ENCODE peak calls at places on chromosomes 5 and 9, in seven cellular contexts. J, U, G, H, K, P and O are unnamed samples.

GRCh38 chr9:20529837-20530236 is 92.5 kb downstream of the MLLT3 start:
- DNase-seq in J (no peak), G (no peak), U (no peak), K (no peak), P (no peak), H (no peak), O (no peak)

GRCh38 chr9:89945133-89945532 is 340.3 kb downstream of the GADD45G start:
- DNase-seq in K (no peak), J (no peak), U (no peak), G (no peak), P (no peak), H (no peak), O (no peak)

GRCh38 chr5:167770461-167770860 is 521.0 kb upstream of the WWC1 start:
- DNase-seq in J (no peak), K (no peak), P (peak), U (no peak), G (no peak), H (no peak), O (peak)

GRCh38 chr5:6712136-6712581 is 1.1 kb upstream of the TENT4A start:
- DNase-seq in U (peak), P (peak), G (no peak), J (peak), H (peak), K (peak), O (peak)

GRCh38 chr5:4785971-4786370 is 354.2 kb upstream of the ADAMTS16 start:
- DNase-seq in K (no peak), G (no peak), H (no peak), U (no peak), P (no peak), J (no peak), O (no peak)

GRCh38 chr5:138339086-138339456 is 1.0 kb downstream of the FAM53C start:
- DNase-seq in J (no peak), U (no peak), G (no peak), P (peak), K (no peak), H (no peak), O (peak)

GRCh38 chr5:136840601-136841000 is 475.3 kb upstream of the TRPC7 start:
- DNase-seq in H (no peak), K (no peak), P (no peak), U (no peak), G (no peak), J (no peak), O (no peak)

GRCh38 chr5:117657591-117657990 is 1083.0 kb upstream of the SEMA6A start:
- DNase-seq in G (no peak), J (no peak), H (no peak), P (no peak), U (no peak), K (no peak), O (no peak)

GRCh38 chr9:97710356-97711222 is 13.4 kb upstream of the XPA start:
- DNase-seq in H (peak), G (peak), K (no peak), U (peak), P (peak), J (peak), O (peak)

GRCh38 chr5:127696688-127697087 is 6.5 kb upstream of the CCDC192 start:
- DNase-seq in G (no peak), P (peak), H (no peak), K (no peak), J (no peak), U (no peak), O (peak)

GRCh38 chr9:132002827-132003704 is 76.6 kb downstream of the MED27 start:
- DNase-seq in J (no peak), H (no peak), K (no peak), G (no peak), P (no peak), U (no peak), O (no peak)

GRCh38 chr5:9174446-9174845 is 371.4 kb downstream of the SEMA5A start:
- DNase-seq in G (no peak), U (no peak), P (no peak), J (no peak), H (no peak), K (no peak), O (peak)

GRCh38 chr5:113038714-113039113 is 62.1 kb downstream of the DCP2 start:
- DNase-seq in K (peak), P (peak), U (no peak), J (peak), H (no peak), G (peak), O (peak)

GRCh38 chr9:120909904-120910303 is 16.7 kb downstream of the TRAF1 start:
- DNase-seq in J (peak), U (no peak), G (peak), H (no peak), P (no peak), K (no peak), O (no peak)

GRCh38 chr5:136375920-136376319 is 10.6 kb upstream of the TRPC7 start:
- DNase-seq in H (no peak), K (no peak), G (no peak), J (no peak), U (no peak), P (no peak), O (no peak)

GRCh38 chr9:127873886-127874285 is 3.6 kb downstream of the AK1 start:
- DNase-seq in H (no peak), J (peak), U (no peak), K (peak), P (peak), G (peak), O (peak)

GRCh38 chr5:109779036-109779735 is 89.5 kb downstream of the MAN2A1 start:
- DNase-seq in P (peak), G (no peak), H (no peak), U (no peak), J (no peak), K (no peak), O (no peak)

GRCh38 chr5:42912184-42912766 is 100.6 kb upstream of the SELENOP start:
- DNase-seq in U (peak), H (no peak), P (peak), J (peak), K (no peak), G (peak), O (peak)

GRCh38 chr9:36798350-36799065 is 225.8 kb downstream of the MELK start:
- DNase-seq in U (peak), H (no peak), G (peak), K (no peak), P (no peak), J (no peak), O (no peak)

DNA sequence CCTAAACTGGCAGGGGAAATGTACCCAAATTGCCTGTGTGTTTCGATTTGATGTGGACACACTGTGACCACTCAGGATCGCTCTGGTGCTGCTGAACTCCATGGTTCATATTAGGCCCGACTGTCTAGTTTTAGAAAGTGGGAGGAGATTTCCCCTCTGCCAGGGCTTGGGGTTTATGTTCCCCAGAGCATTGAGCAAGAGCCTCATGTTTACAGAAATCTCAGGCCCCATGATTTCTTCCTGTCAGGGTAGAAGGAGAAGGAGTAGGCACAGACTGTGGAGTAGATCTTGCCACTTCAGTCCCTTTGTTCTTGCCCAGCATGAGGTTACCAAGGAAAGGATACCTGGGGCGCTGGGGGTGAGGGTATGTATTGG is 40.8 kb upstream of the GLRX start:
- DNase-seq in K (no peak), H (no peak), G (no peak), P (peak), U (no peak), J (no peak), O (peak)
- H3K27ac ChIP-seq in K (no peak), H (no peak), G (no peak), P (peak), U (peak), J (peak), O (peak)

DNA sequence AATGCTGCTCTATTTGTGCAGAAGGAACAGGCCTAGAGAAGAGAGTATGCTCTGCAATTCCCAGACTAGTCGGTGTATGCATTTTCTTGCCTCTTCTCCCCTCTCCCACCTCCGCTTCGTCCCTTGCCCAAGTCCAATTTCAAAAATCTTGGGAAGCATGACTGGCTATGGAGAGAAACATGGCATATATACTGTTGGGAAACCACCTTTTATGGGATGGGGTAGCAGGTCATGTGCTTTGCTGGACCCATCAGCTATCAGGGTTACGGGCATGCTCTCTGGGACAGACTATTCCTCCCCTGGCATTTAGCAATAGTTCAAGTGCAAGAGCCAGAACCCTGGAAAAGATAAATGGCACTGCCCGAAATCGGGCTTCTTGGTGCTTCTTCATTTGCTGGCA is 12.0 kb downstream of the ISL1 start:
- DNase-seq in P (no peak), U (no peak), K (no peak), H (no peak), J (no peak), G (no peak), O (no peak)
- H3K27ac ChIP-seq in P (no peak), U (no peak), K (no peak), H (no peak), J (no peak), G (no peak), O (no peak)

GRCh38 chr9:124870723-124871122 is 8.8 kb downstream of the ARPC5L start:
- DNase-seq in K (no peak), G (no peak), P (no peak), J (no peak), H (no peak), U (no peak), O (no peak)
- H3K27ac ChIP-seq in K (no peak), G (peak), P (peak), J (peak), H (no peak), U (peak), O (peak)

DNA sequence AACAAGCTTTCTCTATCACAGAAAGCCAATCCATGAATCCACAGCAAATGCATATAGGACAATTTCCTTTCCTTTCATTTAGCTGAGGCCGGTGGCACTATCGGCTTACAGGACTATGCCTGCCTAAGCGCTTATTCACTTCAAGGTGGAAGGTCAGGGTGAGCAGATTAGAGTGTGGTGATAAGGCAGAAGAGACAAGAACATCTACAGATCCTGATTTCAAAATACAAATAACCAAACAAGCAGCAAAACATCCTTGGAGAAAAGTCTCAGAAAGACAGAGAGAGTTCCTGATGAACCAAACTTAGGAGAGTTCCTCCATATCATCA is 57.2 kb downstream of the MEF2C start:
- DNase-seq in J (no peak), U (no peak), G (no peak), P (no peak), H (no peak), K (no peak), O (no peak)
- H3K27ac ChIP-seq in J (peak), U (no peak), G (no peak), P (peak), H (no peak), K (no peak), O (no peak)

DNA sequence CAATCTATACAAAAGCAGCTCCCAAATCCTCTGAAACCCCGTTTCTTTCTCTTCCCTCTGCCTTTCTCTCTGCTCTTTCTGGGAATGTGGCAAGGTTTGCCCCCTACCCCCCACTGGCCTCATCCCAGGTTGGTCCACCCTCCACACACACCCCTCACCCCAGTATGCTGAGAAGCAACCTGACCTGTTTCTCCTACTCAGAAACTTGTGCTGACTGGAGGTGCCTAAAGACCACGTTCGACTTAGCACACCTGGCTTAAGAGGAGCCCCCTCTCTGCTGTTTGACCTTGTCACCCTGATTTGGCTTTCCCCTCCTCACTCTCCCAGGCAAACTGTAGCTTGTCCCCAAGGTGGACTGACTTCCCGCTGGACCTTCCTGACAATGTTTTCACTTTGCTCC is 1.1 kb upstream of the SEPTIN8 start:
- DNase-seq in H (no peak), J (no peak), K (no peak), G (no peak), U (no peak), P (no peak), O (no peak)
- H3K27ac ChIP-seq in H (no peak), J (no peak), K (no peak), G (no peak), U (no peak), P (no peak), O (no peak)

DNA sequence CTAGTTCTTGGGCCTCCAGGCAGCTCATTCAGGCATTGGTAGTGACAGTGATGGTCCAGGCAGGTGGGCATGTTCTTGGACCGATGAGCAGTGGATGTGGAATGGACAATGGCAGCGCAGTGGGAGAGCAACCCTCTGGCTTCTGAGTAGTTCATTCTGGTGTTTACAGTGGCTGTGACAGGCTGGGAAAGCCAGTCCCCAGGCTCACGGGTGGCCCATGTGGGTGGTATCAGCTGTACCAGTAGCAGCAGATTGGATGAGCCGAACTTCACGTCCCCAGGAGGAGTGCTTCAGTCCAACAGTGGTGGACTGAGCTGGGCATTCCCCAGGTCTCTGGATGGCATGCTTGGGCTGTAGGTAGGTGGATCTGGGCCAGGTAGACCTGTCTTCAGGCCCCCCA is 515.6 kb upstream of the ACO1 start:
- DNase-seq in P (no peak), J (no peak), H (no peak), K (no peak), U (no peak), G (no peak), O (no peak)
- H3K27ac ChIP-seq in P (no peak), J (no peak), H (no peak), K (no peak), U (no peak), G (no peak), O (no peak)

GRCh38 chr5:181058786-181059296 is 18.8 kb downstream of the BTNL9 start:
- DNase-seq in J (no peak), K (no peak), U (no peak), G (no peak), P (no peak), H (no peak), O (no peak)
- H3K27ac ChIP-seq in J (no peak), K (no peak), U (no peak), G (no peak), P (no peak), H (no peak), O (no peak)